ENCODE peak calls at places on chromosomes 6 and 20, in nine cellular contexts. U is activated naive CD4-positive, alpha-beta T cell; S is T-helper 17 cell; T is tibial artery; B is mesenchymal stem cell; Z is stimulated activated CD8-positive, alpha-beta memory T cell treated with anti-CD3 and anti-CD28 coated beads, Interleukin-12 subunit alpha, Interleukin-12 subunit beta, amount 100 ng/mL, for 1 hour; H is T-cell; N is stimulated activated CD4-positive, alpha-beta T cell treated with anti-CD3 and anti-CD28 coated beads, Interleukin-4, amount 100 ng/mL, for 4 hours; R is activated CD4-positive, CD25-positive, alpha-beta regulatory T cell treated with anti-CD3 and anti-CD28 coated beads, Interleukin-2, amount 50 U/mL, for 16 hours. I is an unnamed sample.

GRCh38 chr20:3130051-3130600 is 29.5 kb downstream of the FASTKD5 start:
- DNase-seq in S (no peak), N (no peak), U (no peak), T (no peak), R (no peak), Z (no peak), B (no peak), H (no peak), I (no peak)

GRCh38 chr6:26195376-26195923 is 108.2 kb downstream of the HFE start:
- DNase-seq in N (peak), Z (peak), H (peak), U (peak), B (peak), T (peak), R (peak), S (peak), I (peak)

GRCh38 chr20:32626859-32627636 is 41.9 kb upstream of the NOL4L start:
- DNase-seq in N (no peak), T (no peak), U (no peak), Z (no peak), R (no peak), H (no peak), B (no peak), S (no peak), I (no peak)

GRCh38 chr6:160102399-160102798 is 19.2 kb upstream of the SLC22A1 start:
- DNase-seq in N (no peak), R (no peak), T (peak), Z (no peak), S (no peak), U (no peak), B (no peak), H (no peak), I (peak)

GRCh38 chr20:7770046-7770445 is 170.2 kb downstream of the HAO1 start:
- DNase-seq in N (no peak), B (no peak), H (no peak), S (no peak), Z (no peak), U (no peak), T (no peak), R (no peak), I (no peak)

GRCh38 chr6:28648035-28648877 is 122.6 kb downstream of the GPX5 start:
- DNase-seq in T (no peak), Z (no peak), N (peak), H (no peak), R (no peak), U (no peak), B (peak), S (no peak), I (no peak)

GRCh38 chr6:101396552-101397173 is 3.2 kb downstream of the GRIK2 start:
- DNase-seq in H (no peak), B (peak), U (no peak), T (peak), N (no peak), S (no peak), Z (no peak), R (no peak), I (peak)

GRCh38 chr20:58306421-58307261 is 2.9 kb upstream of the RAB22A start:
- DNase-seq in Z (peak), S (peak), T (peak), N (peak), R (peak), U (peak), H (peak), B (peak), I (no peak)

GRCh38 chr6:51495016-51495805 is 592.2 kb downstream of the PKHD1 start:
- DNase-seq in Z (no peak), U (no peak), N (no peak), H (no peak), B (no peak), S (no peak), T (no peak), R (no peak), I (no peak)

GRCh38 chr6:39965716-39966115 is 31.5 kb upstream of the MOCS1 start:
- DNase-seq in U (no peak), S (no peak), Z (no peak), B (no peak), T (no peak), N (no peak), H (no peak), R (no peak), I (no peak)

GRCh38 chr20:22226849-22227248 is 357.5 kb downstream of the FOXA2 start:
- DNase-seq in U (no peak), S (no peak), H (no peak), T (no peak), R (no peak), Z (no peak), N (no peak), B (no peak), I (no peak)

GRCh38 chr20:62711703-62712101 is 3.1 kb downstream of the NTSR1 start:
- DNase-seq in R (no peak), S (no peak), T (no peak), N (no peak), Z (no peak), H (no peak), B (no peak), U (no peak), I (no peak)

GRCh38 chr6:14393910-14394309 is 276.3 kb downstream of the CD83 start:
- DNase-seq in N (no peak), R (no peak), S (no peak), H (no peak), B (no peak), T (no peak), Z (no peak), U (no peak), I (no peak)

GRCh38 chr6:135759831-135760230 is 91.7 kb upstream of the PDE7B start:
- DNase-seq in Z (no peak), N (no peak), B (no peak), R (no peak), T (no peak), U (no peak), H (no peak), S (no peak), I (no peak)

GRCh38 chr6:115945306-115945705 is 115.4 kb downstream of the FRK start:
- DNase-seq in T (no peak), B (peak), N (no peak), U (no peak), S (no peak), Z (no peak), R (no peak), H (no peak), I (no peak)

GRCh38 chr6:160431791-160432404 is 83.7 kb downstream of the SLC22A3 start:
- DNase-seq in T (no peak), B (no peak), S (no peak), Z (no peak), H (no peak), R (no peak), N (no peak), U (no peak), I (no peak)

GRCh38 chr6:43455034-43455747 is at the start of gene DLK2:
- DNase-seq in R (no peak), B (no peak), T (no peak), N (peak), Z (no peak), U (peak), S (peak), H (no peak), I (no peak)

GRCh38 chr6:4973972-4974885 is 29.6 kb downstream of the RPP40 start:
- DNase-seq in B (peak), S (no peak), R (no peak), Z (no peak), N (no peak), U (no peak), H (no peak), T (peak), I (no peak)

GRCh38 chr6:19771753-19772336 is 65.3 kb upstream of the ID4 start:
- DNase-seq in H (no peak), T (no peak), R (no peak), B (no peak), Z (no peak), U (no peak), S (no peak), N (no peak), I (no peak)